ENCODE peak calls at places on chromosomes 5 and 9, in nine cellular contexts. E is retinal pigment epithelial cell, S is skeletal muscle cell, L is choroid plexus epithelial cell, P is small intestine, J is endodermal cell, T is stomach, B is fibroblast of mammary gland, N is suprapubic skin. M is an unnamed sample.

GRCh38 chr5:176592573-176592972 is 17.4 kb downstream of the GPRIN1 start:
- DNase-seq in E (no peak), S (no peak), L (no peak), P (no peak), J (no peak), T (no peak), B (no peak), N (no peak), M (no peak)

GRCh38 chr5:54217826-54218503 is 92.4 kb downstream of the ARL15 start:
- DNase-seq in E (peak; percentile 21), S (peak; percentile 36), L (peak; percentile 89), P (peak; percentile 72), J (peak; percentile 75), T (peak; percentile 27), B (peak; percentile 82), N (no peak), M (peak; percentile 88)

GRCh38 chr5:63053019-63053638 is 474.5 kb downstream of the LRRC70 start:
- DNase-seq in E (no peak), S (no peak), L (no peak), P (no peak), J (no peak), T (no peak), B (no peak), N (peak; percentile 60), M (no peak)

GRCh38 chr9:8822667-8823025 is 1023.1 kb upstream of the DMAC1 start:
- DNase-seq in E (peak; percentile 61), S (no peak), L (no peak), P (no peak), J (no peak), T (no peak), B (no peak), N (no peak), M (no peak)

GRCh38 chr5:172646716-172647285 is 5.7 kb downstream of the NEURL1B start:
- DNase-seq in E (no peak), S (no peak), L (peak; percentile 56), P (peak; percentile 58), J (peak; percentile 88), T (no peak), B (no peak), N (no peak), M (peak; percentile 61)

GRCh38 chr9:100725376-100725775 is 147.5 kb downstream of the CAVIN4 start:
- DNase-seq in E (no peak), S (no peak), L (no peak), P (no peak), J (no peak), T (no peak), B (no peak), N (no peak), M (no peak)

GRCh38 chr5:59328801-59329296 is 564.7 kb downstream of the PDE4D start:
- DNase-seq in E (peak; percentile 96), S (peak; percentile 79), L (peak; percentile 92), P (no peak), J (no peak), T (no peak), B (peak; percentile 59), N (no peak), M (peak; percentile 64)

GRCh38 chr5:74766348-74766886 is 500 bp downstream of the GFM2 start:
- DNase-seq in E (peak; percentile 36), S (peak; percentile 29), L (peak; percentile 82), P (peak; percentile 48), J (no peak), T (no peak), B (peak; percentile 69), N (no peak), M (no peak)

GRCh38 chr5:162956570-162956969 is 480.8 kb upstream of the CCNG1 start:
- DNase-seq in E (no peak), S (no peak), L (no peak), P (no peak), J (no peak), T (no peak), B (no peak), N (no peak), M (no peak)

GRCh38 chr5:179762079-179762780 is 29.6 kb downstream of the MAML1 start:
- DNase-seq in E (no peak), S (no peak), L (peak; percentile 40), P (peak; percentile 79), J (peak; percentile 61), T (no peak), B (peak; percentile 23), N (no peak), M (no peak)

GRCh38 chr9:38338359-38339014 is 54.0 kb upstream of the ALDH1B1 start:
- DNase-seq in E (no peak), S (no peak), L (no peak), P (no peak), J (peak; percentile 29), T (no peak), B (no peak), N (no peak), M (no peak)

GRCh38 chr5:7210549-7210948 is 185.4 kb upstream of the ADCY2 start:
- DNase-seq in E (no peak), S (no peak), L (no peak), P (no peak), J (no peak), T (no peak), B (no peak), N (no peak), M (no peak)

GRCh38 chr9:114467226-114467750 is 38.0 kb downstream of the WHRN start:
- DNase-seq in E (no peak), S (no peak), L (no peak), P (no peak), J (peak; percentile 41), T (no peak), B (no peak), N (no peak), M (no peak)

GRCh38 chr5:141811287-141812155 is 66.7 kb downstream of the PCDH1 start:
- DNase-seq in E (no peak), S (no peak), L (no peak), P (peak; percentile 27), J (peak; percentile 89), T (no peak), B (no peak), N (no peak), M (no peak)

GRCh38 chr9:124284237-124284831 is 26.6 kb downstream of the NEK6 start:
- DNase-seq in E (no peak), S (no peak), L (no peak), P (no peak), J (no peak), T (no peak), B (peak; percentile 43), N (no peak), M (no peak)

GRCh38 chr9:124285903-124286291 is 28.1 kb downstream of the NEK6 start:
- DNase-seq in E (peak; percentile 96), S (peak; percentile 91), L (peak; percentile 99), P (no peak), J (no peak), T (peak; percentile 56), B (peak; percentile 94), N (peak; percentile 90), M (peak; percentile 98)

GRCh38 chr9:124284940-124285441 is 27.2 kb downstream of the NEK6 start:
- DNase-seq in E (no peak), S (no peak), L (peak; percentile 70), P (no peak), J (no peak), T (no peak), B (peak; percentile 57), N (no peak), M (no peak)

GRCh38 chr9:124286292-124286931 is 28.7 kb downstream of the NEK6 start:
- DNase-seq in E (peak; percentile 81), S (peak; percentile 80), L (peak; percentile 92), P (peak; percentile 97), J (no peak), T (peak; percentile 58), B (peak; percentile 88), N (no peak), M (peak; percentile 90)

DNA sequence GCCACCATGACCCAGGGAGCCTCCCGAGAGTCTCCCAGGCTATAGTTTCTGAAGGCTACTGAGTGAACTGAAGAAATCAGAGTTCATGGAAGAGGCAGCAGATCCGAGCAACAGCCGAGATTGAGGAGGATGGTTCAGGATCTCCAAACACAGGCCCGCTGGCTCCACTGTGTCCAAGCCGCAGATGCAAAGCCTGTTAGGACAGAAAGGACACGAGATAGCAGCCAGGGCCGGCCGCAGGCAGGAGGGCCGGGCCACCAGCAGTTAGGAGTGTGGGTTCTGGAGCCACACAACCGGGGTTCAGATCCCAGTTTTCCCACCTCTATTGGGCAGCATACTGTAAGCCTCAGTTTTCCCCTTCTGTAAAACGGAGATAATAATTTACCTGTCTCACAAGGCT is 27.7 kb downstream of the NEK6 start:
- DNase-seq in E (no peak), S (no peak), L (no peak), P (no peak), J (no peak), T (no peak), B (no peak), N (no peak), M (no peak)
- H3K4me3 ChIP-seq in E (no peak overlapping the region), S (no peak overlapping the region), L (no peak overlapping the region), P (no peak overlapping the region), J (no peak overlapping the region), T (no peak overlapping the region), B (no peak overlapping the region), N (no peak overlapping the region), M (no peak overlapping the region)

GRCh38 chr5:38107096-38107495 is 151.3 kb upstream of the EGFLAM start:
- DNase-seq in E (no peak), S (no peak), L (no peak), P (no peak), J (no peak), T (no peak), B (no peak), N (no peak), M (no peak)
- H3K4me3 ChIP-seq in E (no peak overlapping the region), S (no peak overlapping the region), L (no peak overlapping the region), P (no peak overlapping the region), J (no peak overlapping the region), T (no peak overlapping the region), B (no peak overlapping the region), N (no peak overlapping the region), M (no peak overlapping the region)

GRCh38 chr5:139341187-139341688 is 416 bp upstream of the PAIP2 start:
- DNase-seq in E (no peak), S (no peak), L (no peak), P (no peak), J (no peak), T (no peak), B (peak; percentile 8), N (no peak), M (no peak)

GRCh38 chr5:139341689-139342422 is at the start of gene PAIP2:
- DNase-seq in E (peak; percentile 92), S (peak; percentile 93), L (peak; percentile 99), P (peak; percentile 96), J (peak; percentile 99), T (peak; percentile 98), B (peak; percentile 97), N (peak; percentile 98), M (peak; percentile 100)

GRCh38 chr5:139342423-139342723 is 719 bp downstream of the PAIP2 start:
- DNase-seq in E (no peak), S (no peak), L (no peak), P (no peak), J (no peak), T (no peak), B (no peak), N (no peak), M (no peak)

GRCh38 chr5:139344177-139344576 is 2.5 kb downstream of the PAIP2 start:
- DNase-seq in E (no peak), S (no peak), L (no peak), P (no peak), J (peak; percentile 10), T (no peak), B (no peak), N (no peak), M (no peak)

GRCh38 chr5:139343476-139343875 is 1.8 kb downstream of the PAIP2 start:
- DNase-seq in E (no peak), S (no peak), L (no peak), P (no peak), J (no peak), T (no peak), B (no peak), N (no peak), M (no peak)
- H3K4me3 ChIP-seq in E (peak overlapping the region; percentile 97), S (peak overlapping the region; percentile 97), L (peak overlapping the region; percentile 100), P (peak overlapping the region; percentile 24), J (peak overlapping the region; percentile 88), T (peak overlapping the region; percentile 89), B (peak overlapping the region; percentile 98), N (peak overlapping the region; percentile 98), M (peak overlapping the region; percentile 69)

GRCh38 chr5:82164109-82164956 is 113.8 kb downstream of the RPS23 start:
- DNase-seq in E (peak; percentile 78), S (peak; percentile 85), L (peak; percentile 92), P (no peak), J (no peak), T (no peak), B (peak; percentile 94), N (no peak), M (peak; percentile 66)
- H3K4me3 ChIP-seq in E (no peak overlapping the region), S (no peak overlapping the region), L (no peak overlapping the region), P (no peak overlapping the region), J (no peak overlapping the region), T (no peak overlapping the region), B (no peak overlapping the region), N (no peak overlapping the region), M (peak overlapping the region; percentile 16)

M was measured in foreskin fibroblast.